ENCODE peak calls at places on chromosomes 5 and 9, in six cellular contexts. H, M, O, N, U and V are unnamed samples.

GRCh38 chr5:159515909-159516415 is 185.7 kb upstream of the IL12B start:
- DNase-seq in H (peak; percentile 58), M (peak; percentile 48), O (peak; percentile 37), N (peak; percentile 34), U (no peak), V (no peak)

GRCh38 chr5:74587895-74588294 is 52.6 kb downstream of the ENC1 start:
- DNase-seq in H (no peak), M (no peak), O (no peak), N (no peak), U (no peak), V (no peak)

GRCh38 chr5:54883374-54884194 is 101.8 kb downstream of the ESM1 start:
- DNase-seq in H (peak; percentile 13), M (peak; percentile 51), O (no peak), N (peak; percentile 51), U (peak; percentile 23), V (peak; percentile 32)

GRCh38 chr9:92612816-92613215 is 57.1 kb downstream of the IPPK start:
- DNase-seq in H (no peak), M (no peak), O (no peak), N (no peak), U (no peak), V (no peak)

GRCh38 chr5:68086857-68087256 is 128.7 kb upstream of the PIK3R1 start:
- DNase-seq in H (no peak), M (peak; percentile 48), O (no peak), N (peak; percentile 73), U (peak; percentile 25), V (peak; percentile 60)

GRCh38 chr5:175494271-175495183 is 16.2 kb downstream of the SFXN1 start:
- DNase-seq in H (no peak), M (no peak), O (no peak), N (no peak), U (no peak), V (no peak)

GRCh38 chr9:130701059-130702022 is 7.8 kb downstream of the EXOSC2 start:
- DNase-seq in H (peak; percentile 77), M (peak; percentile 77), O (peak; percentile 71), N (peak; percentile 79), U (peak; percentile 81), V (no peak)

GRCh38 chr5:175285263-175285662 is 158.7 kb downstream of the DRD1 start:
- DNase-seq in H (no peak), M (no peak), O (no peak), N (no peak), U (no peak), V (no peak)

GRCh38 chr5:62190173-62190572 is 115.8 kb upstream of the KIF2A start:
- DNase-seq in H (no peak), M (no peak), O (no peak), N (no peak), U (no peak), V (no peak)

GRCh38 chr9:22154064-22154463 is 145.0 kb upstream of the CDKN2B start:
- DNase-seq in H (no peak), M (no peak), O (no peak), N (no peak), U (no peak), V (no peak)

GRCh38 chr9:101458955-101459631 is 23.5 kb upstream of the ALDOB start:
- DNase-seq in H (peak; percentile 43), M (peak; percentile 69), O (peak; percentile 58), N (peak; percentile 24), U (no peak), V (no peak)

GRCh38 chr5:157294692-157295091 is 28.8 kb downstream of the CYFIP2 start:
- DNase-seq in H (no peak), M (no peak), O (no peak), N (no peak), U (no peak), V (no peak)

GRCh38 chr5:33146916-33147315 is 293.8 kb upstream of the TARS1 start:
- DNase-seq in H (no peak), M (no peak), O (no peak), N (no peak), U (no peak), V (no peak)

GRCh38 chr5:119811443-119811842 is 182.1 kb downstream of the FAM170A start:
- DNase-seq in H (no peak), M (no peak), O (no peak), N (no peak), U (no peak), V (no peak)

GRCh38 chr5:60274704-60275103 is 381.2 kb upstream of the PDE4D start:
- DNase-seq in H (no peak), M (no peak), O (no peak), N (no peak), U (no peak), V (no peak)

GRCh38 chr9:133210609-133211008 is 1.6 kb upstream of the OBP2B start:
- DNase-seq in H (no peak), M (no peak), O (no peak), N (no peak), U (no peak), V (no peak)

GRCh38 chr5:98934581-98934980 is 5.8 kb upstream of the CHD1 start:
- DNase-seq in H (peak; percentile 10), M (no peak), O (no peak), N (no peak), U (no peak), V (no peak)

GRCh38 chr5:173144200-173145176 is at the start of gene BNIP1:
- DNase-seq in H (peak; percentile 93), M (peak; percentile 100), O (peak; percentile 95), N (peak; percentile 94), U (peak; percentile 95), V (peak; percentile 90)
- TF ChIP-seq POLR2A in H (peak; percentile 87), M (peak; percentile 67), O (peak; percentile 40), N (no peak), U (no peak), V (no peak)

DNA sequence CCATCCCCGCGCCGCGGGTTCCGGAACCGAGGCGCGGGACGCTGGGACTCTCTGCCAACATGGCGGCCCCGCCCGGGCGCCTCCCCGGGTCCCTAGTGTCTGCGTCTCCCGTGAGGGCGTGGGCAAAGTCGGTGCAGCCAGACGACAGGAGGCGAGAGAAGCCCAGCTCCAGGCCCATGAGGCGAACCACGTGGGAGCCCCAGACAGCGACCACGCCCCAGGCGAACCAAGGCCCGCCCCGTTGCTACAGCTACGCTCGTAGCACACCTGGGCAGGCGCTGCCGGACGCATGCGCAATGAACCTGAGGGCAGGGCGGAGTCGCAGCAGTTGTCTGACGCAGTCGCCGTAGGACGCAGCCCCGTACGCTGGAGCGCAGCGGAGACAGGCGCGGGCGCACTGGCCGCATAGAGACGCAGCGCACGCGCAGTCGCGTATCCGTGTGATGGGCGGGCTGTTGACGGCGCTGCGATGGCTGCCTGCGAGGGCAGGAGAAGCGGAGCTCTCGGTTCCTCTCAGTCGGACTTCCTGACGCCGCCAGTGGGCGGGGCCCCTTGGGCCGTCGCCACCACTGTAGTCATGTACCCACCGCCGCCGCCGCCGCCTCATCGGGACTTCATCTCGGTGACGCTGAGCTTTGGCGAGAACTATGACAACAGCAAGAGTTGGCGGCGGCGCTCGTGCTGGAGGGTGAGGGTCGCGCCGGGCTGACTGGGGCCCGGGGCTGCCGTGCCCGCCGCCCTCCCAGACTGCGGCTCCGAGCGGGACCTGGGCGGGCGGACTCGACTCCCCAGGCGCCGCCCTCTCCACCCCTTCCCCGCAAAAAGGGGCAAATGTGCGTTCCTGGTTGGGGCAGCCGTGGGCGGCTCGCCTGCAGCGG is at the start of gene MAN1B1:
- DNase-seq in H (peak; percentile 97), M (peak; percentile 100), O (peak; percentile 94), N (peak; percentile 94), U (peak; percentile 98), V (peak; percentile 99)
- TF ChIP-seq POLR2A in H (peak; percentile 82), M (peak; percentile 73), O (peak; percentile 89), N (peak; percentile 77), U (no peak), V (no peak)

DNA sequence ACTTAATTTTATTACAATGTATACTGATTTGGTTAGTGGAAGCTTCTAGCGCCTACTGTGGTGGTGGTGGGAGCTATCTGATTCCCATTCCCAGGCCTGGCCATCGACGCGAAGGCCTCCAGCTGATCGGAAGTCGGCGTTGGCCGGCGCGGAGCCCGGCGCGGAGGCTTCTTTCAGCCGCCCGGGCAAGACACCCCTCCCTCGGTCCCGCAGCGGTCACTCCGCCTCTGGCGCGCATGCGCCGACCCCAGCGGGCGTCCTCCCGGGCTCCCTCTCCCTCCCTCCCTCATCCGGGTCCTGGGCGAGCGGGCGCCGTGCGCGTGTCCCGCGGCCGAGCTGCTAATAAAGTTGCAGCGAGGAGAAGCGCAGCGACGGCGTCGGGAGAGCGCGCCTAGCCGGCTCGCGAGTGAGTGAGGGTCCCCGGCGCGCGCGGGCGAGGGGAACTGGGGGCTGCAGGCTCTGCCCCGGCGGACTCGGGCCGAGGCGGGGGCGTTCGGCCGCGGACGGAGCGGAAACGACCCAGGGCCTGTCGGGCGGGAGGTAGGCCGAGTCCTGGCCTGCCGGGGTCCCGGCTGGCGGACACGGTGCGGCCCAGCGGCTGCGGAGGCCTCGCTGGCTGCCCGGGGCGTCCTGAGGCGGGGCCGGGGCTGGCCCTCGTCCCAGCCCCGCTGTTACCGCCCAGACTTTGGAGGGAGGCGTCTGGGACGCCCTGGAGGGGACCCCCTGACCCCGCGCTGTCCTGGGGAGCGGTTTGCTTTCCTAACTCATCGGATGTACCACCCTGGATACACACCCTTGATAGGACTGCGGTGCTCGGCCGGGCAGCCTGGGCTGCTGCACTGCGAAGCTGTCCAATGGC is at the start of gene SMAD5:
- DNase-seq in H (peak; percentile 99), M (peak; percentile 96), O (peak; percentile 96), N (peak; percentile 85), U (peak; percentile 98), V (peak; percentile 99)
- TF ChIP-seq POLR2A in H (peak; percentile 79), M (peak; percentile 84), O (peak; percentile 71), N (peak; percentile 92), U (peak; percentile 36), V (peak; percentile 37)

GRCh38 chr5:90557391-90557790 is 1.2 kb upstream of the ADGRV1 start:
- DNase-seq in H (no peak), M (no peak), O (no peak), N (no peak), U (no peak), V (no peak)

GRCh38 chr5:90555666-90556065 is 2.9 kb upstream of the ADGRV1 start:
- DNase-seq in H (no peak), M (no peak), O (no peak), N (no peak), U (no peak), V (no peak)

GRCh38 chr5:90557871-90558270 is 726 bp upstream of the ADGRV1 start:
- DNase-seq in H (no peak), M (no peak), O (no peak), N (no peak), U (no peak), V (no peak)

GRCh38 chr5:90560771-90561170 is 2.2 kb downstream of the ADGRV1 start:
- DNase-seq in H (no peak), M (no peak), O (no peak), N (no peak), U (no peak), V (no peak)

DNA sequence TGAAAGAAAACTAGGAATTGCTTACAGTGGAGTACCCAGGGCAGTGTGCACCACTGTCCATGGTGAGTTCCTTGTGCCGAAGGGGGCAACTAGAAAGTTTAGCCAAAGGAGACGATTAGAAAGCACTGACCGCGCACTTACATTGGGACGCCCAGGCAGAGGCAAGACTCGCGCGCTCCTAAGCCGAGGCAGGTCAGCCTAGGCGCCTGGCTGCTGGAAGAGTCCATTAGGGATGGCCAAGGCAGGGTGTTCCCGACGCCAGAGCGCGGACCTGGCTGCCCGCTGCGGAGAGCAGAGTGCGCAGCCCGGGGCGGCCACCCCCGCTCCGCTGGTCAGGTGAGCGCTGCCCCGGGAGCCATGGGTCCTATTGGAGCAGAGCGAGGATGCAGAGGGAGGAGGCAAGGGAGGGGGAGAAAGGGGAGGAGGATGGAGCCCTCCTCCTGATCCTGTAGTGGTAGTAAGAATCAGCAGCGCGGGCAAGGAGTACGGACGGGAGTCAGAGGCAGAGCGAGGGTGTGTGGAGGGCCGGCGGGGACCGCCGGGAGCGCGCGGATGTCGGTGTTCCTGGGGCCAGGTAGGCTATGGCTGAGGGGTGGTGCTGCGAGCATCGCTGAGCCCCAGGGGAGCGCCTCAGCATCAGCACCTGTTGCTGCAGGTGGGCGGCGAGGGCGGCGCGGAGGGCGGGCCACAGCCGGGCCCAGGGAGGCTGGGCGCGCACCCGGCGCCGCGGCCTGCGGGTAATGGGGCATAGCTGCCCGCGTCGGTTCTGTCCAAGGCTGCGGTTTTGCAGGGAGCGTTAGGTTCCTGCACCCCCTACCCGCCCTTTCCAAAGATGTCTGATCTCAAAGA is at the start of gene ADGRV1:
- DNase-seq in H (peak; percentile 80), M (peak; percentile 95), O (peak; percentile 8), N (peak; percentile 8), U (peak; percentile 7), V (no peak)
- TF ChIP-seq POLR2A in H (peak; percentile 77), M (peak; percentile 83), O (no peak), N (no peak), U (no peak), V (no peak)